ENCODE peak calls at places on chromosomes 13 and 19, in seven cellular contexts. V is astrocyte of the spinal cord, Z is glomerular endothelial cell, S is ureter, I is NCI-H2171, K is body of pancreas, M is BE2C. J is an unnamed sample.
A peak's percentile ranks its signal among the peaks of the same experiment; 100 is the strongest.

GRCh38 chr19:50981587-50982146 is 2.0 kb downstream of the KLK7 start:
- DNase-seq in V (no peak), Z (no peak), S (no peak), I (no peak), K (no peak), M (no peak), J (no peak)

GRCh38 chr13:106418556-106418955 is 116.9 kb downstream of the EFNB2 start:
- DNase-seq in V (peak; percentile 78), Z (no peak), S (no peak), I (no peak), K (no peak), M (no peak), J (no peak)

GRCh38 chr13:91904597-91904996 is 506.2 kb downstream of the GPC5 start:
- DNase-seq in V (peak; percentile 7), Z (no peak), S (no peak), I (no peak), K (no peak), M (no peak), J (no peak)

GRCh38 chr13:111975539-111976473 is 91.1 kb upstream of the SOX1 start:
- DNase-seq in V (no peak), Z (no peak), S (no peak), I (no peak), K (no peak), M (peak; percentile 40), J (no peak)

GRCh38 chr19:7512400-7512851 is 3.5 kb upstream of the ZNF358 start:
- DNase-seq in V (no peak), Z (no peak), S (no peak), I (peak; percentile 16), K (no peak), M (no peak), J (no peak)

GRCh38 chr13:32427852-32428580 is at the start of gene N4BP2L1:
- DNase-seq in V (peak; percentile 31), Z (no peak), S (peak; percentile 79), I (peak; percentile 12), K (peak; percentile 88), M (peak; percentile 48), J (peak; percentile 40)

GRCh38 chr13:51739403-51740112 is 64.4 kb downstream of the DHRS12 start:
- DNase-seq in V (no peak), Z (no peak), S (peak; percentile 52), I (no peak), K (no peak), M (no peak), J (no peak)

GRCh38 chr19:46813570-46814358 is 25.4 kb upstream of the SLC1A5 start:
- DNase-seq in V (peak; percentile 72), Z (peak; percentile 37), S (peak; percentile 83), I (no peak), K (peak; percentile 75), M (no peak), J (peak; percentile 46)

J was measured in MCF 10A.